ENCODE peak calls at places on chromosomes 7 and 10, in six cellular contexts. W is stimulated activated CD4-positive, alpha-beta T cell treated with anti-CD3 and anti-CD28 coated beads, Interleukin-12 subunit alpha, Interleukin-12 subunit beta, amount 100 ng/mL, for 48 hours; F is nucleus accumbens; Q is AG09309; M is fibroblast of lung; C is esophagus squamous epithelium. R is an unnamed sample.
A peak's percentile ranks its signal among the peaks of the same experiment; 100 is the strongest.

GRCh38 chr10:59771162-59771807 is 18.0 kb upstream of the MRLN start:
- DNase-seq in W (no peak), F (no peak), Q (no peak), M (no peak), C (no peak), R (no peak)

GRCh38 chr7:95861041-95861440 is 88.7 kb downstream of the DYNC1I1 start:
- DNase-seq in W (no peak), F (no peak), Q (no peak), M (no peak), C (no peak), R (no peak)

GRCh38 chr10:72858103-72858502 is 35.4 kb upstream of the OIT3 start:
- DNase-seq in W (no peak), F (no peak), Q (no peak), M (no peak), C (no peak), R (no peak)

GRCh38 chr7:83672157-83672556 is 23.2 kb upstream of the SEMA3E start:
- DNase-seq in W (no peak), F (no peak), Q (no peak), M (no peak), C (no peak), R (no peak)

GRCh38 chr7:107528461-107528860 is 35.3 kb downstream of the COG5 start:
- DNase-seq in W (no peak), F (no peak), Q (peak; percentile 28), M (peak; percentile 19), C (no peak), R (no peak)

GRCh38 chr7:118080947-118081346 is 103.0 kb upstream of the LSM8 start:
- DNase-seq in W (peak; percentile 36), F (no peak), Q (no peak), M (peak; percentile 68), C (no peak), R (peak; percentile 7)

GRCh38 chr10:69919250-69919649 is 117.5 kb downstream of the COL13A1 start:
- DNase-seq in W (no peak), F (no peak), Q (no peak), M (no peak), C (no peak), R (no peak)

GRCh38 chr7:113784317-113784716 is 134.5 kb downstream of the PPP1R3A start:
- DNase-seq in W (no peak), F (no peak), Q (no peak), M (no peak), C (no peak), R (no peak)

GRCh38 chr7:94338921-94339371 is 55.7 kb upstream of the COL1A2 start:
- DNase-seq in W (no peak), F (no peak), Q (peak; percentile 46), M (peak; percentile 57), C (no peak), R (no peak)

GRCh38 chr7:96224682-96225081 is 97.2 kb downstream of the SLC25A13 start:
- DNase-seq in W (no peak), F (no peak), Q (no peak), M (no peak), C (no peak), R (no peak)

GRCh38 chr7:149147730-149148653 is 739 bp downstream of the ZNF398 start:
- DNase-seq in W (no peak), F (peak; percentile 37), Q (no peak), M (peak; percentile 44), C (no peak), R (peak; percentile 59)

GRCh38 chr7:42155836-42156540 is 81.0 kb downstream of the GLI3 start:
- DNase-seq in W (no peak), F (no peak), Q (no peak), M (no peak), C (no peak), R (no peak)

GRCh38 chr7:124692420-124692819 is 73.2 kb downstream of the GPR37 start:
- DNase-seq in W (no peak), F (no peak), Q (no peak), M (peak; percentile 63), C (no peak), R (no peak)

GRCh38 chr10:93841930-93842329 is 51.8 kb upstream of the SLC35G1 start:
- DNase-seq in W (no peak), F (no peak), Q (no peak), M (no peak), C (no peak), R (no peak)

GRCh38 chr10:115141254-115141653 is 48.1 kb downstream of the ATRNL1 start:
- DNase-seq in W (no peak), F (no peak), Q (no peak), M (peak; percentile 48), C (no peak), R (no peak)

GRCh38 chr7:158252837-158253669 is 334.6 kb downstream of the PTPRN2 start:
- DNase-seq in W (no peak), F (no peak), Q (no peak), M (no peak), C (no peak), R (no peak)

GRCh38 chr10:131748831-131749766 is 151.7 kb upstream of the PPP2R2D start:
- DNase-seq in W (no peak), F (no peak), Q (no peak), M (no peak), C (no peak), R (no peak)

GRCh38 chr7:2445898-2446555 is 30.2 kb downstream of the GRIFIN start:
- DNase-seq in W (no peak), F (no peak), Q (no peak), M (no peak), C (no peak), R (no peak)

GRCh38 chr10:128859738-128860386 is 607.2 kb upstream of the MGMT start:
- DNase-seq in W (no peak), F (no peak), Q (no peak), M (peak; percentile 8), C (no peak), R (no peak)

GRCh38 chr7:133117432-133117831 is 35.5 kb upstream of the CHCHD3 start:
- DNase-seq in W (no peak), F (no peak), Q (no peak), M (no peak), C (no peak), R (no peak)

GRCh38 chr10:97543025-97543546 is 29.5 kb upstream of the ANKRD2 start:
- DNase-seq in W (peak; percentile 62), F (peak; percentile 79), Q (peak; percentile 77), M (peak; percentile 91), C (peak; percentile 11), R (peak; percentile 93)

GRCh38 chr7:104878577-104878976 is 135.4 kb upstream of the KMT2E start:
- DNase-seq in W (no peak), F (no peak), Q (no peak), M (no peak), C (no peak), R (no peak)

GRCh38 chr7:158543840-158544239 is 43.8 kb downstream of the PTPRN2 start:
- DNase-seq in W (no peak), F (no peak), Q (no peak), M (no peak), C (no peak), R (no peak)

GRCh38 chr7:51045319-51046102 is 262.8 kb upstream of the GRB10 start:
- DNase-seq in W (no peak), F (no peak), Q (peak; percentile 42), M (peak; percentile 51), C (no peak), R (no peak)

GRCh38 chr10:6493521-6494451 is 86.3 kb downstream of the PRKCQ start:
- DNase-seq in W (no peak), F (no peak), Q (no peak), M (peak; percentile 1), C (no peak), R (no peak)

GRCh38 chr7:107464666-107465065 is 5.2 kb upstream of the GPR22 start:
- DNase-seq in W (no peak), F (no peak), Q (no peak), M (no peak), C (no peak), R (no peak)

GRCh38 chr10:3435671-3436070 is 263.1 kb upstream of the PITRM1 start:
- DNase-seq in W (no peak), F (no peak), Q (no peak), M (peak; percentile 24), C (no peak), R (no peak)

GRCh38 chr7:107327986-107328569 is 141.8 kb upstream of the GPR22 start:
- DNase-seq in W (no peak), F (no peak), Q (peak; percentile 13), M (no peak), C (no peak), R (no peak)

GRCh38 chr10:13462551-13462950 is 66.3 kb downstream of the BEND7 start:
- DNase-seq in W (no peak), F (no peak), Q (no peak), M (no peak), C (no peak), R (no peak)

GRCh38 chr7:805261-805660 is 27.0 kb upstream of the SUN1 start:
- DNase-seq in W (no peak), F (no peak), Q (no peak), M (no peak), C (no peak), R (no peak)

GRCh38 chr10:11505636-11506035 is 105.8 kb downstream of the USP6NL start:
- DNase-seq in W (peak; percentile 15), F (no peak), Q (no peak), M (no peak), C (no peak), R (no peak)

GRCh38 chr10:66833023-66833422 is 92.8 kb upstream of the LRRTM3 start:
- DNase-seq in W (no peak), F (no peak), Q (no peak), M (no peak), C (no peak), R (no peak)

GRCh38 chr7:85688712-85689111 is 501.9 kb upstream of the SEMA3D start:
- DNase-seq in W (no peak), F (no peak), Q (no peak), M (peak; percentile 4), C (no peak), R (no peak)

GRCh38 chr7:91519241-91520200 is 255.3 kb downstream of the FZD1 start:
- DNase-seq in W (no peak), F (no peak), Q (peak; percentile 32), M (peak; percentile 13), C (no peak), R (no peak)